ENCODE peak calls at places on chromosomes 16 and 17, in six cellular contexts. O is mesenchymal stem cell, A is IMR-90, X is mesendoderm, P is H1, B is trophoblast cell. S is an unnamed sample.

GRCh38 chr17:63751806-63752205 is 10.2 kb upstream of the STRADA start:
- DNase-seq in O (no peak), A (no peak), X (no peak), P (no peak), B (no peak), S (no peak)

GRCh38 chr17:33285413-33285812 is 7.7 kb downstream of the ASIC2 start:
- DNase-seq in O (no peak), A (no peak), X (no peak), P (no peak), B (no peak), S (no peak)

GRCh38 chr17:1142503-1143095 is 37.2 kb downstream of the ABR start:
- DNase-seq in O (no peak), A (no peak), X (no peak), P (no peak), B (no peak), S (no peak)

GRCh38 chr16:85520853-85521736 is 92.0 kb upstream of the GSE1 start:
- DNase-seq in O (no peak), A (no peak), X (no peak), P (no peak), B (peak; percentile 98), S (no peak)

GRCh38 chr16:84357191-84357651 is 11.1 kb upstream of the ATP2C2 start:
- DNase-seq in O (no peak), A (peak; percentile 52), X (no peak), P (no peak), B (no peak), S (no peak)

GRCh38 chr17:60106377-60107059 is 27.8 kb upstream of the HEATR6 start:
- DNase-seq in O (peak; percentile 73), A (peak; percentile 85), X (no peak), P (no peak), B (no peak), S (no peak)

GRCh38 chr17:42509916-42510315 is 26.1 kb upstream of the NAGLU start:
- DNase-seq in O (no peak), A (no peak), X (no peak), P (no peak), B (no peak), S (no peak)

GRCh38 chr17:49229805-49230600 is 584 bp downstream of the PHOSPHO1 start:
- DNase-seq in O (peak; percentile 16), A (no peak), X (no peak), P (no peak), B (no peak), S (no peak)

GRCh38 chr16:30667361-30667905 is 9.2 kb downstream of the FBRS start:
- DNase-seq in O (no peak), A (no peak), X (no peak), P (no peak), B (peak; percentile 42), S (no peak)

GRCh38 chr16:3094289-3095027 is 4.6 kb downstream of the ZSCAN10 start:
- DNase-seq in O (peak; percentile 47), A (peak; percentile 23), X (peak; percentile 79), P (no peak), B (peak; percentile 24), S (no peak)

GRCh38 chr17:8016632-8017424 is 14.4 kb downstream of the GUCY2D start:
- DNase-seq in O (peak; percentile 36), A (no peak), X (peak; percentile 83), P (peak; percentile 41), B (peak; percentile 40), S (peak; percentile 58)

GRCh38 chr17:31093866-31094599 is 744 bp upstream of the NF1 start:
- DNase-seq in O (no peak), A (no peak), X (peak; percentile 18), P (no peak), B (no peak), S (no peak)

GRCh38 chr17:75843577-75844529 is at the start of gene UNC13D:
- DNase-seq in O (no peak), A (no peak), X (no peak), P (no peak), B (peak; percentile 82), S (no peak)

GRCh38 chr16:52549011-52549692 is 2.2 kb upstream of the TOX3 start:
- DNase-seq in O (no peak), A (no peak), X (peak; percentile 88), P (peak; percentile 43), B (peak; percentile 8), S (no peak)

GRCh38 chr17:35322749-35323148 is 50.7 kb downstream of the SLFN11 start:
- DNase-seq in O (no peak), A (no peak), X (no peak), P (no peak), B (no peak), S (no peak)

GRCh38 chr16:84986879-84987278 is 24.5 kb downstream of the ZDHHC7 start:
- DNase-seq in O (no peak), A (no peak), X (no peak), P (no peak), B (no peak), S (no peak)

GRCh38 chr17:75875940-75876189 is 2.5 kb downstream of the TRIM47 start:
- DNase-seq in O (no peak), A (no peak), X (no peak), P (no peak), B (no peak), S (no peak)

GRCh38 chr17:32569171-32570080 is 82.6 kb downstream of the CDK5R1 start:
- DNase-seq in O (peak; percentile 15), A (no peak), X (peak; percentile 73), P (no peak), B (peak; percentile 23), S (no peak)

GRCh38 chr17:34740516-34740915 is 161.1 kb downstream of the TMEM132E start:
- DNase-seq in O (no peak), A (no peak), X (no peak), P (no peak), B (no peak), S (no peak)

GRCh38 chr16:4081577-4082021 is 34.6 kb downstream of the ADCY9 start:
- DNase-seq in O (no peak), A (peak; percentile 49), X (no peak), P (no peak), B (no peak), S (no peak)

GRCh38 chr16:85416267-85417109 is 196.6 kb upstream of the GSE1 start:
- DNase-seq in O (no peak), A (peak; percentile 15), X (peak; percentile 78), P (no peak), B (peak; percentile 54), S (no peak)

GRCh38 chr17:46020023-46020735 is 21.1 kb downstream of the STH start:
- DNase-seq in O (no peak), A (no peak), X (no peak), P (no peak), B (no peak), S (no peak)

GRCh38 chr17:75564195-75564594 is 23.4 kb upstream of the MYO15B start:
- DNase-seq in O (no peak), A (no peak), X (no peak), P (no peak), B (no peak), S (no peak)

DNA sequence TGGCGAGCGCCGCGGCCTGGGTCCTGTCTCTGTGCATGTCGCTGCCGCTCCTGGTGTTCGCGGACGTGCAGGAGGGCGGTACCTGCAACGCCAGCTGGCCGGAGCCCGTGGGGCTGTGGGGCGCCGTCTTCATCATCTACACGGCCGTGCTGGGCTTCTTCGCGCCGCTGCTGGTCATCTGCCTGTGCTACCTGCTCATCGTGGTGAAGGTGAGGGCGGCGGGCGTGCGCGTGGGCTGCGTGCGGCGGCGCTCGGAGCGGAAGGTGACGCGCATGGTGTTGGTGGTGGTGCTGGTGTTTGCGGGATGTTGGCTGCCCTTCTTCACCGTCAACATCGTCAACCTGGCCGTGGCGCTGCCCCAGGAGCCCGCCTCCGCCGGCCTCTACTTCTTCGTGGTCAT is 6.8 kb downstream of the SSTR5 start:
- DNase-seq in O (no peak), A (no peak), X (no peak), P (no peak), B (no peak), S (no peak)
- H3K4me1 ChIP-seq in O (peaks cover 21% of the 10 kb centered on the region), A (no peaks in the 10 kb centered on the region), X (peaks cover 4% of the 10 kb centered on the region), P (no peaks in the 10 kb centered on the region), B (no peaks in the 10 kb centered on the region), S (peaks cover 10% of the 10 kb centered on the region)

GRCh38 chr17:80633994-80634566 is 89.4 kb downstream of the RPTOR start:
- DNase-seq in O (no peak), A (no peak), X (no peak), P (no peak), B (no peak), S (no peak)
- H3K23ac ChIP-seq in O (no peak overlapping the region), A (no peak overlapping the region), X (no peak overlapping the region), P (peak overlapping the region; percentile 17), B (peak overlapping the region; percentile 3), S (peak overlapping the region; percentile 86)

DNA sequence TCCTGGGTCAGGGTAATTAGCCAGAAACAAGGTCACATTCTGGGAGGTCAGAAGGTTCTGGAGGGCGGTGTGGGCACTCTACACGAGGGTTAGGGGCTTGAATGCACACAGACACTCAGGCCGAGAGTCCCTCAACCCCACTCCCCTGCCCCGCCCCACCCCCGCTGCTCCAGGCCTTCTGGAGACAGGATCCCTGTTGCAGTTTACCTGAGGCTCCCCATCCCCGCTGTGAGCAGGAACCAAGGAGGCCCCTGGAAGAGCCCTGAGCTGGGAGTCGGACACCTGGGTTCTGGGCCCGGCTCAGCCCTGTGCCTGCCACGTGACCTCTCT is 4.4 kb upstream of the ACTG1 start:
- DNase-seq in O (no peak), A (no peak), X (no peak), P (no peak), B (no peak), S (no peak)
- H3K4me3 ChIP-seq in O (peak overlapping the region; percentile 30), A (no peak overlapping the region), X (no peak overlapping the region), P (no peak overlapping the region), B (no peak overlapping the region), S (no peak overlapping the region)

DNA sequence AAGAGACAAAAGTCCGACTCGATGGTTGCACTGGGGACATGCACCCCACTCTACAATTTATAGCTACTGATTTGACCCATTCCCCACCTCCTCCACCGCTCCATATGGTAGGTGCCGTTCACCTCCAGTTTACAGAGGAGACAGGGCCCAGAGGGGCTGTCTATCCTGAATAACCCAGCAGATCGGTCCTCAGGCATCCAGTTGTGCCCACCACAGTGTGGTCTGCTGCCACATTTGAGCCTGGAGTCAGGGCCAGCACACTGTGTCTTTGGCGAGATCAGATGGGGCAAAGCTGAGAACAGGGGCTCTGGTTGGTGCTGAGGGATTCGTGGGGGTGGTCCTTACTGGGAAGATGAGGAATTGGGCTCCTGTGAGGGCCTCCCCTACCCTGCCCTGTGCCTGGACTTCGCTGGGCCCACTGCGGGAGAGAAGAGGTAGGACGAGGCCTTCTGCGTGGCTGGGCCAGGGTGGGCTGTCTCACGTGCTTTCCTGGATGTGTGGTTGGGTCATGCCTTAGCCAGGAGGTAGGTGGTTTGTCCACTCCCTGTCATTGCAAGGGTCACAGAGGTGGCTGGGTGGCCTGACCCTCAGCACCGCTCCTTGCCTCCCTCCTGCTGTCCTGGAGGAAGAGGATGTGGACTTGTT is 2.8 kb downstream of the ADCY7 start:
- DNase-seq in O (no peak), A (no peak), X (no peak), P (no peak), B (no peak), S (no peak)
- H3K4me1 ChIP-seq in O (peaks cover 25% of the 10 kb centered on the region), A (peaks cover 19% of the 10 kb centered on the region), X (peaks cover 8% of the 10 kb centered on the region), P (peaks cover 6% of the 10 kb centered on the region), B (peaks cover 15% of the 10 kb centered on the region), S (peaks cover 4% of the 10 kb centered on the region)